ENCODE peak calls at places on chromosomes 11 and 22, in six cellular contexts. M is heart left ventricle; S is suprapubic skin; F is CD8-positive, alpha-beta T cell; A is H9; Y is naive thymus-derived CD4-positive, alpha-beta T cell. R is an unnamed sample.

GRCh38 chr11:12430912-12431311 is 53.5 kb downstream of the PARVA start:
- DNase-seq in Y (no peak), M (peak; percentile 81), F (no peak), S (no peak), A (no peak), R (no peak)

GRCh38 chr11:68963779-68964178 is 17.0 kb downstream of the MRGPRD start:
- DNase-seq in M (no peak), S (peak; percentile 57), A (peak; percentile 43), F (no peak), Y (no peak), R (no peak)

GRCh38 chr11:124301482-124301881 is 12.3 kb downstream of the OR8D1 start:
- DNase-seq in S (no peak), Y (no peak), A (no peak), F (no peak), M (no peak), R (no peak)

GRCh38 chr11:62149986-62150886 is 26.4 kb downstream of the INCENP start:
- DNase-seq in Y (no peak), F (peak; percentile 27), A (peak; percentile 10), M (peak; percentile 12), S (no peak), R (no peak)

GRCh38 chr22:20587206-20587958 is 80.0 kb downstream of the MED15 start:
- DNase-seq in S (no peak), A (no peak), Y (no peak), M (no peak), F (no peak), R (no peak)

GRCh38 chr11:9972917-9973504 is 309.1 kb downstream of the SWAP70 start:
- DNase-seq in Y (peak; percentile 11), F (no peak), S (no peak), M (no peak), A (no peak), R (no peak)

GRCh38 chr11:117953029-117953671 is 23.9 kb upstream of the TMPRSS13 start:
- DNase-seq in A (no peak), M (no peak), Y (peak; percentile 61), F (no peak), S (no peak), R (peak; percentile 18)

GRCh38 chr11:77407613-77408012 is 66.3 kb downstream of the PAK1 start:
- DNase-seq in M (peak; percentile 50), F (no peak), Y (no peak), A (no peak), S (no peak), R (no peak)

GRCh38 chr22:27686534-27686933 is 115.0 kb downstream of the MN1 start:
- DNase-seq in S (no peak), Y (no peak), M (peak; percentile 94), A (no peak), F (no peak), R (no peak)

GRCh38 chr11:74685905-74686304 is 45.3 kb downstream of the CHRDL2 start:
- DNase-seq in F (no peak), A (no peak), S (no peak), M (peak; percentile 33), Y (no peak), R (no peak)

GRCh38 chr11:47889714-47890441 is 41.7 kb upstream of the NUP160 start:
- DNase-seq in F (no peak), Y (peak; percentile 17), A (no peak), S (no peak), M (no peak), R (no peak)

GRCh38 chr11:17703951-17704350 is 15.4 kb upstream of the MYOD1 start:
- DNase-seq in A (no peak), M (no peak), F (no peak), Y (no peak), S (no peak), R (no peak)

GRCh38 chr11:107564877-107565218 is 687 bp downstream of the ALKBH8 start:
- DNase-seq in M (no peak), F (no peak), A (no peak), S (no peak), Y (no peak), R (no peak)

GRCh38 chr11:119166368-119167076 is 2.0 kb upstream of the NLRX1 start:
- DNase-seq in A (no peak), S (no peak), Y (no peak), M (no peak), F (no peak), R (no peak)

GRCh38 chr11:13745165-13745564 is 76.7 kb downstream of the FAR1 start:
- DNase-seq in M (no peak), F (no peak), S (no peak), Y (no peak), A (no peak), R (no peak)

GRCh38 chr22:49324527-49325491 is 502.9 kb downstream of the BRD1 start:
- DNase-seq in F (peak; percentile 47), A (no peak), S (peak; percentile 62), Y (no peak), M (no peak), R (no peak)

GRCh38 chr11:66221726-66222236 is 46.7 kb upstream of the RAB1B start:
- DNase-seq in S (no peak), A (peak; percentile 23), F (no peak), M (no peak), Y (no peak), R (no peak)

GRCh38 chr11:47177229-47177845 is 658 bp upstream of the ARFGAP2 start:
- DNase-seq in F (peak; percentile 83), A (peak; percentile 74), M (peak; percentile 58), S (no peak), Y (peak; percentile 82), R (peak; percentile 92)

GRCh38 chr11:10526974-10527918 is 13.7 kb downstream of the RNF141 start:
- DNase-seq in F (no peak), A (no peak), M (no peak), S (no peak), Y (no peak), R (no peak)

GRCh38 chr22:46091277-46091977 is 58.9 kb upstream of the PPARA start:
- DNase-seq in F (no peak), S (no peak), M (no peak), A (no peak), Y (no peak), R (no peak)

GRCh38 chr22:37276771-37277170 is 5.5 kb upstream of the CYTH4 start:
- DNase-seq in M (peak; percentile 11), Y (no peak), A (no peak), S (no peak), F (no peak), R (no peak)

GRCh38 chr11:103633037-103633788 is 403.2 kb upstream of the DDI1 start:
- DNase-seq in S (no peak), Y (no peak), F (no peak), M (no peak), A (no peak), R (no peak)

DNA sequence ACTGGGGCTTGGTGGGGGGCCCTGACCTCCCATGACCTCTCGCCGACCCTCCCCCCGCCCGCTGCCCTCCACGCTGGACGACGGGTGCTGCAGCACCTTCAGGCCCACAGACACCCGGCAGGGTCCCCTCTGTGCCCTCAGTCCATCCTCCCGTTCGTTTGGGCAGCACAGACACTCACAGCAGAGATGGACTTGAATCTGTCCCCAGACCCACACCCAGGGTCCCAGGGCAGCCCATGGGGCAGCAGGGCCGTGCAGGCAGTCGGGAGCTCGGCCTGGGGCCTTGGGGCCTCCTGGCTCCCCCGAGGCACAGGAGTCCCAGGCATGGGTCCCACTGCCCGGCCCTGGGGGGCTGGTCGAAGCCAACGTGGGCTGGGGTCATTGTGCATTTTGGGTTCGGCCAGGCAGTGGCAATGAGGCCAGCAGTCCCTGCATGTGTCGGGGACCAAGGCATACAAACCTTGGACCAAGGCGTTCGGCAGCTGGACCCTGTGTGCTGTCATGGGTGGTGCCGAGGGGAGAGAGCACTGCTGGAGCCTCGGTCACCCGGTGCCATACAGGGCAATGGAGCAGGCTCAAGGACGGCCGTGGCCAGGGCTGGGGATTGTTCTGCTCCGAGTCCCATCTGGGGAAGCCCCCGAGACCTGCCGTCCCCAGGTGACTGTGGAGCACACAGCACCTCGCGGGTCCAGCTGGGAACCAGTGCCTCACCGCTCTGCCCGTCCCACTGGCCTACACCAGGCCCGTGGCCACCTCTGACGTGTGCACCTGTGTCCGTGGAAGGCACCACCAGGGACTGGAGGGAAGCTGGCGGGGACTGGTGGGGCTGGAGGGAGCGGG is 19.3 kb upstream of the BRSK2 start:
- DNase-seq in F (no peak), S (no peak), Y (no peak), M (no peak), A (no peak), R (no peak)
- H3K27ac ChIP-seq in F (no peak overlapping the region), S (no peak overlapping the region), Y (no peak overlapping the region), M (no peak overlapping the region), A (no peak overlapping the region), R (no peak overlapping the region)

DNA sequence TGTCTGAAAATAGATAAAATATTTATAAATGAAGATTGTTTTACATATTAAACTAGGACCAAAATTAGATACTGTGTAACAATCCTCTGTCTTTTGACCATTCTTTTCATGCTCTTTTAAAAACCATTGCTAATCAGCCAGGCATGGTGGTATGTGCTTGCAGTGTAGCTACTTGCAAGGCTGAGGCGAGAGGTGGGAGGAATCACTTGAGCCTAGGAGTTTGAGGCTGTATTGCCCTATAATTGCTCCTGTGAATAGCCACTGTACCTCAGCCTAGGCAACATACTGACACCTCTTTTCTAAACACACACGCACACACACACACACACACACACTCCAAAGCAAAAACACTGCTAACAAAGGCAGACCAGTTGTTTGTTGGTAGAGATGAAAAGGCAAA is 259.2 kb downstream of the JRKL start:
- DNase-seq in Y (no peak), F (no peak), A (no peak), S (no peak), M (no peak), R (no peak)
- H3K27ac ChIP-seq in Y (no peak overlapping the region), F (no peak overlapping the region), A (no peak overlapping the region), S (no peak overlapping the region), M (no peak overlapping the region), R (no peak overlapping the region)

GRCh38 chr11:63517156-63517555 is 11.3 kb downstream of the LGALS12 start:
- DNase-seq in Y (no peak), M (no peak), A (no peak), S (no peak), F (no peak), R (no peak)

GRCh38 chr11:63523151-63523550 is 13.5 kb upstream of the PLAAT4 start:
- DNase-seq in S (no peak), Y (no peak), F (no peak), A (no peak), M (no peak), R (no peak)

GRCh38 chr11:63518548-63518947 is 12.7 kb downstream of the LGALS12 start:
- DNase-seq in F (no peak), S (no peak), Y (no peak), A (no peak), M (no peak), R (peak; percentile 42)

GRCh38 chr11:63520606-63521170 is 14.8 kb downstream of the LGALS12 start:
- DNase-seq in Y (no peak), S (no peak), M (no peak), F (no peak), A (no peak), R (no peak)

DNA sequence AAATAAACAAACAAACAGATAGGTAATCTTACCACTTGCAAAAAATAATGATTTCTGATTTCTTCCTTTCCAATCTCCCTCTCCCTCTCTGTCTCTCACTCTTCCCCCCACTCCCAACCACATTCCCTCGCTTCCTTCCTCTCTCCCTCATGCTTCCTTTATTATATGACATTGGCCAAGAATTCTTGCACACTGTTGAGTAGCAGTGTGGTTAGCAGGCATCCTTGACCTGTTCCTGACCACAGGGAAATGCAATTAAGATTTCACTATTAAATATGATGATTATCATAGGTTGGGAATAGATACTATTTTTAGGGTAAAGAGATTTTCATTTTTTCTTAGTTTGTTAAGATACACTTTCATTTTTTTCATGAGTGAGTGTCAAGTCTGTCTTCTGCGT is 14.7 kb upstream of the PLAAT4 start:
- DNase-seq in Y (no peak), S (no peak), F (no peak), A (no peak), M (no peak), R (no peak)
- H3K27ac ChIP-seq in Y (no peak overlapping the region), S (no peak overlapping the region), F (no peak overlapping the region), A (no peak overlapping the region), M (no peak overlapping the region), R (no peak overlapping the region)

GRCh38 chr11:104678408-104678807 is 219.9 kb downstream of the CASP12 start:
- DNase-seq in M (no peak), A (no peak), S (no peak), F (no peak), Y (no peak), R (no peak)
- H3K27ac ChIP-seq in M (no peak overlapping the region), A (no peak overlapping the region), S (no peak overlapping the region), F (no peak overlapping the region), Y (no peak overlapping the region), R (no peak overlapping the region)

R was measured in CD4-positive, CD25-positive, alpha-beta regulatory T cell.